ENCODE peak calls at places on chromosomes 7 and 10, in five cellular contexts. Z, T, D, K and G are unnamed samples.
A peak's percentile ranks its signal among the peaks of the same experiment; 100 is the strongest.

GRCh38 chr10:80108576-80109239 is 23.8 kb upstream of the PLAC9 start:
- DNase-seq in Z (no peak), T (no peak), D (no peak), K (no peak), G (no peak)

GRCh38 chr10:42951486-42952251 is 125.2 kb upstream of the RET start:
- DNase-seq in Z (no peak), T (peak; percentile 50), D (no peak), K (no peak), G (no peak)

GRCh38 chr10:131870831-131871672 is 29.8 kb upstream of the PPP2R2D start:
- DNase-seq in Z (no peak), T (no peak), D (no peak), K (peak; percentile 11), G (no peak)

GRCh38 chr10:46237815-46238510 is 48.8 kb upstream of the ANTXRL start:
- DNase-seq in Z (no peak), T (no peak), D (no peak), K (peak; percentile 49), G (no peak)

GRCh38 chr10:119143657-119144056 is 21.9 kb downstream of the SFXN4 start:
- DNase-seq in Z (no peak), T (no peak), D (no peak), K (no peak), G (no peak)

GRCh38 chr10:27100800-27101347 is 580 bp upstream of the ANKRD26 start:
- DNase-seq in Z (peak; percentile 11), T (no peak), D (no peak), K (no peak), G (no peak)

GRCh38 chr7:31957756-31958155 is 112.5 kb downstream of the PDE1C start:
- DNase-seq in Z (no peak), T (no peak), D (no peak), K (peak; percentile 17), G (no peak)

GRCh38 chr7:111568870-111569462 is 6.7 kb upstream of the IMMP2L start:
- DNase-seq in Z (no peak), T (no peak), D (no peak), K (no peak), G (no peak)

GRCh38 chr10:782751-783648 is 93.5 kb upstream of the DIP2C start:
- DNase-seq in Z (no peak), T (no peak), D (peak; percentile 4), K (no peak), G (no peak)

GRCh38 chr10:62259998-62260397 is 8.6 kb downstream of the RTKN2 start:
- DNase-seq in Z (no peak), T (no peak), D (no peak), K (no peak), G (no peak)

GRCh38 chr7:92448185-92448747 is 984 bp downstream of the GATAD1 start:
- DNase-seq in Z (peak; percentile 70), T (peak; percentile 68), D (peak; percentile 67), K (peak; percentile 46), G (peak; percentile 30)
- TF ChIP-seq POLR2A in Z (no peak), T (peak; percentile 49), D (no peak), K (no peak), G (no peak)

DNA sequence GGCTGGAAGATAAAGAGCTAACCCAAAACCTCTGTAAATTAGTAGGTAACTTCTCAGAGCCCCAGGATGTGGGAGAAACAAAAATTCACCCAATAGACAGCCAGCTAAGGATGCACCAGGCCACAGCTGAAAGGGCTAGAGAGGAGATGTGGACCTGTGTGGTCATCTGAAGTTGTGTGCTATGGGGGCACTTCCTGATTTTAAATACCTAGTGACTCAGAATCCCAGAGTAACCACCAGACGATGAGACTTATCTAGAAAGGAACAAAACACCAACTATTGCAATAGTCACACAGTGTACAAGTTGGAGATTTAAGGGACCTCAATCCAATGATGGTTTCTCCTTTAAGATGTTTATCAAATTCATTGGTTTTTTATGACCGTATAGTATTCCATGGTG is 408.3 kb upstream of the ANKRD30A start:
- DNase-seq in Z (no peak), T (no peak), D (no peak), K (peak; percentile 23), G (no peak)
- TF ChIP-seq POLR2A in Z (no peak), T (no peak), D (no peak), K (no peak), G (no peak)

GRCh38 chr10:96290368-96291133 is 13.7 kb upstream of the DNTT start:
- DNase-seq in Z (no peak), T (no peak), D (no peak), K (no peak), G (no peak)
- TF ChIP-seq POLR2A in Z (no peak), T (no peak), D (no peak), K (no peak), G (no peak)

DNA sequence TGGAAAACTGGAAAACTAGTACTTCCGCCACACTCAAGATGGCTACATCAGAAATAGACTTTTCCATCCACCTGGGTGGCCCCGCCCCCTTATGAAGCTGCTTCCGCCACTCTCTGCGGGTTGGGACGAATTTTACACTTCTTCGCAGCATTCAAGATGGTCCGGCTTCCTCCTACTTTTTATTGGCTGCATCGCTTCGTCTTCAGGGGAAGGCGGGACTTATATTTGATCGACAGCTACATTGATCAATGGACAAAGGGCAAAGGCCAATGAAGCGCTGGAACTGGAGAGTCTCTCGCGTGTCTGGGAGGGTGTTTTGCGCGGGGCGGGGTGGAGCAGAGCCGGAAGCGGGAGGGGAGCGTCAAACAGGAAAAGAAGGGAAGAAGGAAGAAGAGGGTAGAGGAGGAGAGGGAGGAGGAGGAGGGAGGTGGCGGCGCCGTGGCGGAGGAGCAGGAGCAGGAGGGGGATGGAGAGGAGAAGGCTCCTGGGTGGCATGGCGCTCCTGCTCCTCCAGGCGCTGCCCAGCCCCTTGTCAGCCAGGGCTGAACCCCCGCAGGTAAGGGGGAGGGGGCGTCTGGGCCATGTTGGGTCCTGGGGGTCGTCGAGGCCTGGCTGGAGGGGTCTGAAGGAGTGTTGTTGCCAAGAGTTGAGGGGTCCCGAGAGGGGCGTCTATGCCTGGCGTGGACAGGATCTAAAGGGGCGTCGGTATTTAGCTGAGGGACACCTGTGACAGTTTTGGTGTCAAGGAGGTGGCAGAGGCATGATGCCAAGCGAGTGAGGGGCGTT is at the start of gene WBP1L:
- DNase-seq in Z (peak; percentile 99), T (peak; percentile 98), D (peak; percentile 98), K (peak; percentile 99), G (peak; percentile 90)
- TF ChIP-seq POLR2A in Z (peak; percentile 91), T (peak; percentile 86), D (peak; percentile 96), K (peak; percentile 79), G (peak; percentile 89)